ENCODE peak calls at places on chromosomes 13 and 19, in six cellular contexts. One of them, this sample, is unnamed.

GRCh38 chr19:31517466-31518180 is 168.4 kb upstream of the TSHZ3 start:
- DNase-seq in H1: peak; percentile 36
- DNase-seq in mesenchymal stem cell: no peak
- DNase-seq in H9: no peak
- DNase-seq in IMR-90: no peak
- DNase-seq in neuronal stem cell: no peak
- DNase-seq in this sample: no peak

GRCh38 chr13:113533441-113533840 is 42.9 kb upstream of the DCUN1D2 start:
- DNase-seq in mesenchymal stem cell: no peak
- DNase-seq in H9: no peak
- DNase-seq in neuronal stem cell: no peak
- DNase-seq in H1: no peak
- DNase-seq in IMR-90: peak; percentile 65
- DNase-seq in this sample: peak; percentile 99

GRCh38 chr13:21707586-21707985 is 36.7 kb downstream of the FGF9 start:
- DNase-seq in H9: no peak
- DNase-seq in IMR-90: no peak
- DNase-seq in neuronal stem cell: no peak
- DNase-seq in H1: no peak
- DNase-seq in mesenchymal stem cell: no peak
- DNase-seq in this sample: peak; percentile 60

GRCh38 chr19:10112895-10113591 is 1.6 kb downstream of the P2RY11 start:
- DNase-seq in mesenchymal stem cell: no peak
- DNase-seq in H1: peak; percentile 94
- DNase-seq in neuronal stem cell: no peak
- DNase-seq in IMR-90: no peak
- DNase-seq in H9: peak; percentile 87
- DNase-seq in this sample: peak; percentile 58

GRCh38 chr13:87274209-87274819 is 396.9 kb upstream of the SLITRK5 start:
- DNase-seq in mesenchymal stem cell: peak; percentile 57
- DNase-seq in H1: peak; percentile 72
- DNase-seq in neuronal stem cell: peak; percentile 60
- DNase-seq in H9: peak; percentile 36
- DNase-seq in IMR-90: peak; percentile 47
- DNase-seq in this sample: peak; percentile 55

GRCh38 chr13:44243198-44243852 is 130.3 kb upstream of the SERP2 start:
- DNase-seq in H9: peak; percentile 82
- DNase-seq in neuronal stem cell: peak; percentile 15
- DNase-seq in IMR-90: peak; percentile 74
- DNase-seq in mesenchymal stem cell: peak; percentile 88
- DNase-seq in H1: peak; percentile 64
- DNase-seq in this sample: peak; percentile 65

GRCh38 chr13:24709186-24709913 is 29.1 kb downstream of the ATP12A start:
- DNase-seq in IMR-90: no peak
- DNase-seq in H9: no peak
- DNase-seq in mesenchymal stem cell: no peak
- DNase-seq in neuronal stem cell: no peak
- DNase-seq in H1: no peak
- DNase-seq in this sample: no peak

GRCh38 chr13:41284512-41285288 is 21.3 kb upstream of the MTRF1 start:
- DNase-seq in H9: no peak
- DNase-seq in mesenchymal stem cell: no peak
- DNase-seq in H1: no peak
- DNase-seq in neuronal stem cell: no peak
- DNase-seq in IMR-90: peak; percentile 88
- DNase-seq in this sample: peak; percentile 91

GRCh38 chr13:69657676-69658075 is 449.9 kb upstream of the ATXN8OS start:
- DNase-seq in H1: no peak
- DNase-seq in mesenchymal stem cell: no peak
- DNase-seq in H9: no peak
- DNase-seq in IMR-90: no peak
- DNase-seq in neuronal stem cell: no peak
- DNase-seq in this sample: peak; percentile 62

GRCh38 chr19:7550987-7551761 is 15.7 kb downstream of the PNPLA6 start:
- DNase-seq in IMR-90: peak; percentile 30
- DNase-seq in mesenchymal stem cell: peak; percentile 21
- DNase-seq in neuronal stem cell: peak; percentile 90
- DNase-seq in H1: peak; percentile 93
- DNase-seq in H9: peak; percentile 98
- DNase-seq in this sample: peak; percentile 84

GRCh38 chr13:50366488-50367174 is 351.4 kb downstream of the KCNRG start:
- DNase-seq in neuronal stem cell: no peak
- DNase-seq in H9: no peak
- DNase-seq in mesenchymal stem cell: no peak
- DNase-seq in H1: no peak
- DNase-seq in IMR-90: no peak
- DNase-seq in this sample: no peak

GRCh38 chr13:110831437-110832204 is 83.2 kb downstream of the ANKRD10 start:
- DNase-seq in IMR-90: no peak
- DNase-seq in mesenchymal stem cell: no peak
- DNase-seq in neuronal stem cell: no peak
- DNase-seq in H1: no peak
- DNase-seq in H9: no peak
- DNase-seq in this sample: no peak

GRCh38 chr13:74443623-74444022 is 309.4 kb upstream of the KLF12 start:
- DNase-seq in H9: no peak
- DNase-seq in mesenchymal stem cell: peak; percentile 24
- DNase-seq in IMR-90: peak; percentile 85
- DNase-seq in H1: no peak
- DNase-seq in neuronal stem cell: no peak
- DNase-seq in this sample: no peak

GRCh38 chr19:46714523-46715106 is 2.3 kb downstream of the PRKD2 start:
- DNase-seq in H9: no peak
- DNase-seq in H1: peak; percentile 56
- DNase-seq in IMR-90: no peak
- DNase-seq in neuronal stem cell: no peak
- DNase-seq in mesenchymal stem cell: peak; percentile 48
- DNase-seq in this sample: no peak

GRCh38 chr19:7636691-7637373 is at the start of gene STXBP2:
- DNase-seq in neuronal stem cell: peak; percentile 46
- DNase-seq in H9: peak; percentile 91
- DNase-seq in IMR-90: no peak
- DNase-seq in H1: peak; percentile 97
- DNase-seq in mesenchymal stem cell: peak; percentile 39
- DNase-seq in this sample: peak; percentile 91

GRCh38 chr19:49847731-49848696 is 2.9 kb upstream of the PTOV1 start:
- DNase-seq in mesenchymal stem cell: peak; percentile 94
- DNase-seq in H1: no peak
- DNase-seq in H9: no peak
- DNase-seq in neuronal stem cell: no peak
- DNase-seq in IMR-90: peak; percentile 91
- DNase-seq in this sample: no peak

GRCh38 chr19:18742324-18742723 is 48.8 kb downstream of the COMP start:
- DNase-seq in IMR-90: no peak
- DNase-seq in H1: no peak
- DNase-seq in neuronal stem cell: no peak
- DNase-seq in H9: no peak
- DNase-seq in mesenchymal stem cell: no peak
- DNase-seq in this sample: no peak

GRCh38 chr13:99203601-99204579 is 3.2 kb downstream of the UBAC2 start:
- DNase-seq in mesenchymal stem cell: no peak
- DNase-seq in H1: no peak
- DNase-seq in IMR-90: no peak
- DNase-seq in neuronal stem cell: no peak
- DNase-seq in H9: no peak
- DNase-seq in this sample: no peak

GRCh38 chr13:38707433-38707832 is 20.6 kb downstream of the FREM2 start:
- DNase-seq in neuronal stem cell: no peak
- DNase-seq in H9: no peak
- DNase-seq in H1: no peak
- DNase-seq in mesenchymal stem cell: no peak
- DNase-seq in IMR-90: no peak
- DNase-seq in this sample: no peak

GRCh38 chr13:109872864-109873263 is 86.5 kb upstream of the IRS2 start:
- DNase-seq in neuronal stem cell: no peak
- DNase-seq in H9: no peak
- DNase-seq in mesenchymal stem cell: no peak
- DNase-seq in IMR-90: no peak
- DNase-seq in H1: no peak
- DNase-seq in this sample: no peak

GRCh38 chr19:6186435-6186834 is 51.0 kb downstream of the ACSBG2 start:
- DNase-seq in H1: no peak
- DNase-seq in H9: no peak
- DNase-seq in mesenchymal stem cell: no peak
- DNase-seq in neuronal stem cell: no peak
- DNase-seq in IMR-90: no peak
- DNase-seq in this sample: peak; percentile 7

GRCh38 chr13:99151516-99151915 is 49.1 kb upstream of the UBAC2 start:
- DNase-seq in neuronal stem cell: no peak
- DNase-seq in H9: no peak
- DNase-seq in IMR-90: peak; percentile 41
- DNase-seq in mesenchymal stem cell: peak; percentile 18
- DNase-seq in H1: no peak
- DNase-seq in this sample: peak; percentile 34

GRCh38 chr19:8445488-8446001 is 770 bp downstream of the HNRNPM start:
- DNase-seq in IMR-90: no peak
- DNase-seq in H1: no peak
- DNase-seq in mesenchymal stem cell: peak; percentile 51
- DNase-seq in neuronal stem cell: peak; percentile 20
- DNase-seq in H9: no peak
- DNase-seq in this sample: peak; percentile 48

GRCh38 chr13:37868691-37869505 is 674 bp downstream of the TRPC4 start:
- DNase-seq in mesenchymal stem cell: peak; percentile 65
- DNase-seq in neuronal stem cell: peak; percentile 31
- DNase-seq in IMR-90: peak; percentile 50
- DNase-seq in H1: peak; percentile 66
- DNase-seq in H9: peak; percentile 38
- DNase-seq in this sample: no peak

GRCh38 chr13:44336934-44337333 is 36.7 kb upstream of the SERP2 start:
- DNase-seq in H9: no peak
- DNase-seq in mesenchymal stem cell: no peak
- DNase-seq in H1: no peak
- DNase-seq in IMR-90: no peak
- DNase-seq in neuronal stem cell: no peak
- DNase-seq in this sample: peak; percentile 71

GRCh38 chr19:6774821-6775707 is 2.6 kb downstream of the VAV1 start:
- DNase-seq in H1: no peak
- DNase-seq in IMR-90: no peak
- DNase-seq in mesenchymal stem cell: no peak
- DNase-seq in H9: no peak
- DNase-seq in neuronal stem cell: no peak
- DNase-seq in this sample: no peak

GRCh38 chr19:34269968-34270621 is 15.7 kb downstream of the GARRE1 start:
- DNase-seq in neuronal stem cell: no peak
- DNase-seq in H9: peak; percentile 55
- DNase-seq in H1: no peak
- DNase-seq in IMR-90: peak; percentile 66
- DNase-seq in mesenchymal stem cell: peak; percentile 72
- DNase-seq in this sample: peak; percentile 94

GRCh38 chr19:31676271-31677004 is 327.2 kb upstream of the TSHZ3 start:
- DNase-seq in neuronal stem cell: no peak
- DNase-seq in mesenchymal stem cell: peak; percentile 12
- DNase-seq in IMR-90: no peak
- DNase-seq in H9: peak; percentile 58
- DNase-seq in H1: no peak
- DNase-seq in this sample: no peak

GRCh38 chr13:66995366-66995663 is 234.8 kb downstream of the PCDH9 start:
- DNase-seq in neuronal stem cell: no peak
- DNase-seq in mesenchymal stem cell: no peak
- DNase-seq in H1: no peak
- DNase-seq in H9: no peak
- DNase-seq in IMR-90: no peak
- DNase-seq in this sample: no peak
- H3K14ac ChIP-seq in neuronal stem cell: no peak overlapping the region
- H3K14ac ChIP-seq in mesenchymal stem cell: no peak overlapping the region
- H3K14ac ChIP-seq in H1: no peak overlapping the region
- H3K14ac ChIP-seq in H9: no peak overlapping the region
- H3K14ac ChIP-seq in IMR-90: no peak overlapping the region
- H3K14ac ChIP-seq in this sample: no peak overlapping the region

GRCh38 chr13:97640236-97640635 is 206.3 kb downstream of the RAP2A start:
- DNase-seq in mesenchymal stem cell: no peak
- DNase-seq in H9: no peak
- DNase-seq in IMR-90: no peak
- DNase-seq in H1: no peak
- DNase-seq in neuronal stem cell: no peak
- DNase-seq in this sample: no peak
- H3K14ac ChIP-seq in mesenchymal stem cell: no peak overlapping the region
- H3K14ac ChIP-seq in H9: no peak overlapping the region
- H3K14ac ChIP-seq in IMR-90: no peak overlapping the region
- H3K14ac ChIP-seq in H1: no peak overlapping the region
- H3K14ac ChIP-seq in neuronal stem cell: no peak overlapping the region
- H3K14ac ChIP-seq in this sample: no peak overlapping the region

DNA sequence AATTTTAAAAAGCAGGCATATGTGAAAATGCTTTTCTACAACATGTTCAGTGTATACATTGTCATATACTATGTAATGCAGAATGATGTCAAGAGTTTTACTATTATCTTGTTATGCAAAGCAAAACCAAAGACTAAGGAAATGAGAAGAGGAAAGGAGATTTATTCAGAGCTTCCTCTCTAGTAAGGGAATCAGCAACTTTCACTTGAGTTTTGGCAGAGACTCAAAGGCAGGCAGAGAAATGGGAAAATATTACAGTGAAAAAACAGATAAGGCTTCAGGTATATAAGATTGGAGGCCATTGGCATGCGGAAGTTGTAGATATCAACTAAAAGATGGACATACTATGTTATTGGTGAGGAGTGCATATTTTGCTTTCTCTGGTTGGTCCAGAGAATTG is 512.0 kb upstream of the PCDH20 start:
- DNase-seq in IMR-90: no peak
- DNase-seq in H9: no peak
- DNase-seq in neuronal stem cell: no peak
- DNase-seq in H1: no peak
- DNase-seq in mesenchymal stem cell: no peak
- DNase-seq in this sample: no peak
- H3K14ac ChIP-seq in IMR-90: no peak overlapping the region
- H3K14ac ChIP-seq in H9: no peak overlapping the region
- H3K14ac ChIP-seq in neuronal stem cell: no peak overlapping the region
- H3K14ac ChIP-seq in H1: no peak overlapping the region
- H3K14ac ChIP-seq in mesenchymal stem cell: no peak overlapping the region
- H3K14ac ChIP-seq in this sample: no peak overlapping the region

DNA sequence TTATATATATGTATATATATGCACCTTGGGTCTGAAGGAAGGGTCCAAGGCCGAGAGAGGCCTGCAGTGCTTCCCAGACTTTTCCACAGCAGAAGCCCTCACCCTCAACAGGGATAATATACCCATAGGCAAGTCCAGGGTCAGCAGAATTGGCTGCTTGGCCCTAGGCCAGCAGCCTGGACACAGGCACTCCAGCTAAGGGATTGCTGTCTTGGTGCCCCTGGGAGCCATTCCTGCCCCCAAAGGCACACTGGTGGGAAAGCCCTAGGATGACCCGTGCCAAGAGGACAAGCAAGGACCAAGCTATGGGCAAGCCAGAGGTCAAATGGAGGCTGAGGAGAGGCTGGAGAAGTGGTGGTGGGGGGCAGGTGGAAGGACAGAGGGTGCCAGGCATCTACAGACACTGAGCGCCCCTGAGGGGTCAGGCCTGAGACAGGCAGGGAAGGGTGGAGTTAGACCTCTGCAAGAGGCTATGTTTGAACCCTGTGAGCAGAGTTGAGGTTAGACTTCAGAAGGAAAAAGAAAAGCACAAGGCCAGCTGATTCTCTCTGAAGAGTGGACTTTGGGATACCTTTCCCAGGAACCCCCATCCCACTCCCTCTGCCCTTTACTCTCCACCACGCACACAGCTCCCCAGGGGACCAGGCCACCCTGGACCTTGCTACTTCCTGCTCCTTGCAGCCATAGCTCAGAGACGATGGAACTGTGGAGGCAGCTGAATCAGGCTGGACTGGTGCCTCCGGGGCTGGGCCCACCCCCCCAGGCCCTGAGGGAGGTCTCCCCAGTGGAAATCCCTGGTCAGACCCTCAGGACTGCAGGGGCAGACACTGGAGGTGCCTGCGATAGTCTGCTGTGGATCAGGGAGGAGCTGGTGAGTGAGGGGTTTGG is at the start of gene ERICH4:
- DNase-seq in mesenchymal stem cell: no peak
- DNase-seq in H9: no peak
- DNase-seq in H1: no peak
- DNase-seq in neuronal stem cell: no peak
- DNase-seq in IMR-90: no peak
- DNase-seq in this sample: no peak
- H3K14ac ChIP-seq in mesenchymal stem cell: no peak within 1 kb of the TSS
- H3K14ac ChIP-seq in H9: no peak within 1 kb of the TSS
- H3K14ac ChIP-seq in H1: no peak within 1 kb of the TSS
- H3K14ac ChIP-seq in neuronal stem cell: peak within 1 kb of the TSS; percentile 50
- H3K14ac ChIP-seq in IMR-90: no peak within 1 kb of the TSS
- H3K14ac ChIP-seq in this sample: no peak within 1 kb of the TSS